ENCODE peak calls at places on chromosomes 16 and 17, in eight cellular contexts. U is NCI-H1105; B is HuH-7; T is HTR-8/SVneo; H is dorsolateral prefrontal cortex; W is activated CD4-positive, alpha-beta T cell treated with anti-CD3 and anti-CD28 coated beads, Interleukin-2, amount 10 ng/mL, durations not matched to agents 7 days and 5 days; C is stimulated activated CD8-positive, alpha-beta memory T cell treated with anti-CD3 and anti-CD28 coated beads, Interleukin-12 subunit alpha, Interleukin-12 subunit beta, amount 100 ng/mL, for 1 hour; V is left ventricle myocardium inferior. Q is an unnamed sample.

GRCh38 chr16:17723735-17724134 is 253.0 kb upstream of the XYLT1 start:
- DNase-seq in U (no peak), B (no peak), T (no peak), H (no peak), W (no peak), C (no peak), V (no peak), Q (no peak)

GRCh38 chr17:19386276-19386863 is 620 bp downstream of the MFAP4 start:
- DNase-seq in U (no peak), B (no peak), T (peak), H (peak), W (no peak), C (no peak), V (peak), Q (no peak)

GRCh38 chr16:68162413-68162812 is 73.5 kb downstream of the ESRP2 start:
- DNase-seq in U (no peak), B (no peak), T (no peak), H (no peak), W (no peak), C (no peak), V (no peak), Q (no peak)

GRCh38 chr17:79702071-79702470 is 28.7 kb upstream of the ENPP7 start:
- DNase-seq in U (no peak), B (no peak), T (no peak), H (no peak), W (no peak), C (no peak), V (no peak), Q (no peak)

GRCh38 chr16:10862432-10862831 is 14.6 kb upstream of the CIITA start:
- DNase-seq in U (no peak), B (no peak), T (peak), H (no peak), W (no peak), C (no peak), V (no peak), Q (no peak)

GRCh38 chr16:16042076-16042475 is 92.7 kb downstream of the ABCC1 start:
- DNase-seq in U (no peak), B (no peak), T (peak), H (peak), W (no peak), C (no peak), V (peak), Q (no peak)

GRCh38 chr16:30033270-30033669 is 2.2 kb upstream of the TLCD3B start:
- DNase-seq in U (no peak), B (no peak), T (no peak), H (no peak), W (no peak), C (no peak), V (no peak), Q (no peak)

GRCh38 chr17:37339321-37339720 is 36.5 kb upstream of the C17orf78 start:
- DNase-seq in U (no peak), B (no peak), T (no peak), H (no peak), W (no peak), C (no peak), V (no peak), Q (no peak)

GRCh38 chr17:83119987-83120864 is 40.8 kb downstream of the METRNL start:
- DNase-seq in U (no peak), B (no peak), T (no peak), H (no peak), W (peak), C (no peak), V (peak), Q (no peak)

GRCh38 chr17:65359016-65359415 is 202.4 kb downstream of the AXIN2 start:
- DNase-seq in U (no peak), B (no peak), T (peak), H (no peak), W (no peak), C (no peak), V (no peak), Q (no peak)

GRCh38 chr17:56109811-56110210 is 43.5 kb upstream of the ANKFN1 start:
- DNase-seq in U (no peak), B (no peak), T (no peak), H (no peak), W (no peak), C (no peak), V (no peak), Q (no peak)

GRCh38 chr16:19166500-19166899 is 1.5 kb upstream of the SYT17 start:
- DNase-seq in U (no peak), B (no peak), T (no peak), H (no peak), W (no peak), C (no peak), V (no peak), Q (no peak)

GRCh38 chr16:80007216-80007615 is 406.7 kb upstream of the MAF start:
- DNase-seq in U (no peak), B (no peak), T (no peak), H (no peak), W (no peak), C (no peak), V (no peak), Q (no peak)

GRCh38 chr17:79298801-79299200 is 224.2 kb downstream of the ENGASE start:
- DNase-seq in U (no peak), B (no peak), T (no peak), H (no peak), W (no peak), C (no peak), V (no peak), Q (no peak)

GRCh38 chr17:37701424-37702020 is 43.3 kb downstream of the HNF1B start:
- DNase-seq in U (no peak), B (no peak), T (peak), H (no peak), W (peak), C (peak), V (no peak), Q (no peak)

GRCh38 chr16:84884311-84885023 is 64.7 kb downstream of the CRISPLD2 start:
- DNase-seq in U (no peak), B (no peak), T (no peak), H (no peak), W (no peak), C (no peak), V (peak), Q (no peak)

GRCh38 chr17:81666092-81666341 is 388 bp downstream of the OXLD1 start:
- DNase-seq in U (no peak), B (no peak), T (no peak), H (no peak), W (peak), C (no peak), V (no peak), Q (no peak)

Q was measured in NCI-H2107.